ENCODE peak calls at places on chromosome 9, in nine cellular contexts. One of them, this sample, is unnamed.

GRCh38 chr9:95266649-95267048 is 50.9 kb downstream of the FANCC start:
- DNase-seq in CD8-positive, alpha-beta memory T cell: no peak
- DNase-seq in dorsolateral prefrontal cortex: no peak
- DNase-seq in A549: no peak
- DNase-seq in HCT116: no peak
- DNase-seq in AG04450: no peak
- DNase-seq in GM23338: no peak
- DNase-seq in stomach: no peak
- DNase-seq in spleen: no peak
- DNase-seq in this sample: no peak

GRCh38 chr9:24698864-24699518 is 153.3 kb upstream of the IZUMO3 start:
- DNase-seq in stomach: no peak
- DNase-seq in GM23338: peak
- DNase-seq in spleen: no peak
- DNase-seq in A549: no peak
- DNase-seq in CD8-positive, alpha-beta memory T cell: no peak
- DNase-seq in AG04450: no peak
- DNase-seq in HCT116: no peak
- DNase-seq in dorsolateral prefrontal cortex: no peak
- DNase-seq in this sample: no peak

GRCh38 chr9:93295031-93295430 is 111.1 kb downstream of the WNK2 start:
- DNase-seq in A549: no peak
- DNase-seq in stomach: no peak
- DNase-seq in HCT116: no peak
- DNase-seq in spleen: peak
- DNase-seq in AG04450: no peak
- DNase-seq in CD8-positive, alpha-beta memory T cell: no peak
- DNase-seq in GM23338: no peak
- DNase-seq in dorsolateral prefrontal cortex: no peak
- DNase-seq in this sample: no peak

GRCh38 chr9:78187763-78188495 is 47.9 kb upstream of the CEP78 start:
- DNase-seq in spleen: no peak
- DNase-seq in CD8-positive, alpha-beta memory T cell: no peak
- DNase-seq in GM23338: no peak
- DNase-seq in A549: no peak
- DNase-seq in dorsolateral prefrontal cortex: no peak
- DNase-seq in AG04450: no peak
- DNase-seq in stomach: no peak
- DNase-seq in HCT116: no peak
- DNase-seq in this sample: peak

GRCh38 chr9:126128494-126129142 is 198.0 kb upstream of the MVB12B start:
- DNase-seq in GM23338: no peak
- DNase-seq in HCT116: no peak
- DNase-seq in A549: no peak
- DNase-seq in CD8-positive, alpha-beta memory T cell: no peak
- DNase-seq in spleen: peak
- DNase-seq in AG04450: no peak
- DNase-seq in stomach: peak
- DNase-seq in dorsolateral prefrontal cortex: no peak
- DNase-seq in this sample: no peak

GRCh38 chr9:131627846-131628820 is 82.8 kb downstream of the PRRT1B start:
- DNase-seq in CD8-positive, alpha-beta memory T cell: peak
- DNase-seq in AG04450: no peak
- DNase-seq in spleen: peak
- DNase-seq in dorsolateral prefrontal cortex: no peak
- DNase-seq in A549: no peak
- DNase-seq in GM23338: no peak
- DNase-seq in stomach: peak
- DNase-seq in HCT116: no peak
- DNase-seq in this sample: no peak

GRCh38 chr9:84296146-84296843 is 44.3 kb downstream of the SLC28A3 start:
- DNase-seq in GM23338: no peak
- DNase-seq in AG04450: peak
- DNase-seq in stomach: no peak
- DNase-seq in spleen: no peak
- DNase-seq in CD8-positive, alpha-beta memory T cell: no peak
- DNase-seq in HCT116: no peak
- DNase-seq in dorsolateral prefrontal cortex: no peak
- DNase-seq in A549: peak
- DNase-seq in this sample: no peak

GRCh38 chr9:18999173-18999785 is 33.7 kb downstream of the SAXO1 start:
- DNase-seq in AG04450: no peak
- DNase-seq in GM23338: no peak
- DNase-seq in HCT116: no peak
- DNase-seq in dorsolateral prefrontal cortex: no peak
- DNase-seq in CD8-positive, alpha-beta memory T cell: no peak
- DNase-seq in A549: no peak
- DNase-seq in spleen: no peak
- DNase-seq in stomach: no peak
- DNase-seq in this sample: no peak

GRCh38 chr9:97981828-97982164 is 1.3 kb upstream of the ANP32B start:
- DNase-seq in A549: no peak
- DNase-seq in CD8-positive, alpha-beta memory T cell: no peak
- DNase-seq in dorsolateral prefrontal cortex: no peak
- DNase-seq in HCT116: no peak
- DNase-seq in spleen: no peak
- DNase-seq in stomach: no peak
- DNase-seq in AG04450: no peak
- DNase-seq in GM23338: no peak
- DNase-seq in this sample: no peak

GRCh38 chr9:110842169-110842568 is 173.6 kb downstream of the MUSK start:
- DNase-seq in dorsolateral prefrontal cortex: no peak
- DNase-seq in stomach: no peak
- DNase-seq in GM23338: peak
- DNase-seq in A549: no peak
- DNase-seq in HCT116: peak
- DNase-seq in spleen: no peak
- DNase-seq in AG04450: no peak
- DNase-seq in CD8-positive, alpha-beta memory T cell: no peak
- DNase-seq in this sample: no peak

GRCh38 chr9:68685770-68686169 is 19.3 kb upstream of the PIP5K1B start:
- DNase-seq in spleen: no peak
- DNase-seq in dorsolateral prefrontal cortex: no peak
- DNase-seq in HCT116: peak
- DNase-seq in A549: peak
- DNase-seq in CD8-positive, alpha-beta memory T cell: no peak
- DNase-seq in AG04450: no peak
- DNase-seq in GM23338: peak
- DNase-seq in stomach: peak
- DNase-seq in this sample: no peak

GRCh38 chr9:29393064-29393463 is 1819.8 kb upstream of the C9orf72 start:
- DNase-seq in dorsolateral prefrontal cortex: no peak
- DNase-seq in CD8-positive, alpha-beta memory T cell: no peak
- DNase-seq in GM23338: no peak
- DNase-seq in HCT116: no peak
- DNase-seq in AG04450: no peak
- DNase-seq in A549: no peak
- DNase-seq in stomach: no peak
- DNase-seq in spleen: no peak
- DNase-seq in this sample: no peak

GRCh38 chr9:111900934-111901612 is 4.5 kb downstream of the UGCG start:
- DNase-seq in stomach: no peak
- DNase-seq in AG04450: no peak
- DNase-seq in GM23338: no peak
- DNase-seq in A549: no peak
- DNase-seq in spleen: no peak
- DNase-seq in CD8-positive, alpha-beta memory T cell: no peak
- DNase-seq in dorsolateral prefrontal cortex: no peak
- DNase-seq in HCT116: no peak
- DNase-seq in this sample: no peak

GRCh38 chr9:6703898-6704639 is 53.7 kb upstream of the KDM4C start:
- DNase-seq in GM23338: peak
- DNase-seq in CD8-positive, alpha-beta memory T cell: peak
- DNase-seq in HCT116: no peak
- DNase-seq in A549: peak
- DNase-seq in AG04450: peak
- DNase-seq in stomach: peak
- DNase-seq in dorsolateral prefrontal cortex: peak
- DNase-seq in spleen: peak
- DNase-seq in this sample: peak

GRCh38 chr9:33425128-33425533 is 22.3 kb downstream of the AQP3 start:
- DNase-seq in stomach: no peak
- DNase-seq in AG04450: no peak
- DNase-seq in A549: peak
- DNase-seq in GM23338: no peak
- DNase-seq in dorsolateral prefrontal cortex: no peak
- DNase-seq in HCT116: no peak
- DNase-seq in spleen: no peak
- DNase-seq in CD8-positive, alpha-beta memory T cell: no peak
- DNase-seq in this sample: no peak

DNA sequence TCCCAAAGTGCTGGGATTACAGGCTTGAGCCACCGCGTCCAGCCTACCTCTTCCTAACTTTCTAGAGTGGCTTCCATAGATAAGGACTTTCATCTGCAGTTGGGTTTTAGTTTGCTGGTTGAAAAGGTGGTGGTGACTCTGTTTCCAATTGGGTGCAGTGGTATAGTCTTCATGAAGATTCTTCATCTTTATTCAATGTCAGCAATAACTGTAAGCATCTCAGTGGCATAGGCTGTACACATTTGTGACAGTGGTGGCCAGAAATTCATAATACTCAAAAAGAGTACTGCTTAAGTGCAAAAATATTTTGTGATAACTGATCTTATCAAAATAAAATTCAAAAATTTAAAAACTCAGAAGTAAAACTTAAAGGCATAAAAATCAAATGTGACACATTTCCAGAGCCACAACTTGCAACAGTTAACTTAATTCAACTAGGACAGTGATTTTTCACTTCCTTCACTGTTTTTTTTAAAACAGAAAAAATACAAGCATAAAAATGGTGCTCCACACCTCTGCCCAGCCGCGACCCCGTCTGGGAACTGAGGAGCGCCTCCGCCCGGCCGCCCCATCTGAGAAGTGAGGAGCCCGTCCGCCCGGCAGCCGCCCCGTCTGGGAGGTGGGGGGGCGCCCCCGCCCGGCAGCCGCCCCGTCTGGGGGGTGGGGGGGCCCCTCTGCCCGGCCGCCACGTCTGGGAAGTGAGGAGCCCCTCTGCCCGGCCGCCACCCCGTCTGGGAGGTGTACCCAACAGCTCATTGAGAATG is 56.4 kb upstream of the CDK5RAP2 start:
- DNase-seq in dorsolateral prefrontal cortex: no peak
- DNase-seq in CD8-positive, alpha-beta memory T cell: no peak
- DNase-seq in GM23338: no peak
- DNase-seq in A549: peak
- DNase-seq in HCT116: no peak
- DNase-seq in stomach: no peak
- DNase-seq in AG04450: no peak
- DNase-seq in spleen: no peak
- DNase-seq in this sample: no peak
- H3K27ac ChIP-seq in dorsolateral prefrontal cortex: no peak
- H3K27ac ChIP-seq in CD8-positive, alpha-beta memory T cell: no peak
- H3K27ac ChIP-seq in GM23338: no peak
- H3K27ac ChIP-seq in A549: peak
- H3K27ac ChIP-seq in HCT116: no peak
- H3K27ac ChIP-seq in stomach: no peak
- H3K27ac ChIP-seq in AG04450: no peak
- H3K27ac ChIP-seq in spleen: no peak
- H3K27ac ChIP-seq in this sample: no peak

GRCh38 chr9:128575921-128576320 is 23.5 kb downstream of the SPTAN1 start:
- DNase-seq in A549: no peak
- DNase-seq in stomach: no peak
- DNase-seq in GM23338: no peak
- DNase-seq in spleen: no peak
- DNase-seq in HCT116: no peak
- DNase-seq in AG04450: no peak
- DNase-seq in dorsolateral prefrontal cortex: no peak
- DNase-seq in CD8-positive, alpha-beta memory T cell: no peak
- DNase-seq in this sample: no peak
- H3K27ac ChIP-seq in A549: no peak
- H3K27ac ChIP-seq in stomach: peak
- H3K27ac ChIP-seq in GM23338: no peak
- H3K27ac ChIP-seq in spleen: no peak
- H3K27ac ChIP-seq in HCT116: no peak
- H3K27ac ChIP-seq in AG04450: no peak
- H3K27ac ChIP-seq in dorsolateral prefrontal cortex: no peak
- H3K27ac ChIP-seq in CD8-positive, alpha-beta memory T cell: no peak
- H3K27ac ChIP-seq in this sample: no peak

GRCh38 chr9:16352232-16352631 is 518.2 kb downstream of the BNC2 start:
- DNase-seq in stomach: no peak
- DNase-seq in AG04450: no peak
- DNase-seq in A549: no peak
- DNase-seq in CD8-positive, alpha-beta memory T cell: no peak
- DNase-seq in dorsolateral prefrontal cortex: no peak
- DNase-seq in spleen: no peak
- DNase-seq in HCT116: no peak
- DNase-seq in GM23338: no peak
- DNase-seq in this sample: no peak
- H3K27ac ChIP-seq in stomach: no peak
- H3K27ac ChIP-seq in AG04450: peak
- H3K27ac ChIP-seq in A549: peak
- H3K27ac ChIP-seq in CD8-positive, alpha-beta memory T cell: no peak
- H3K27ac ChIP-seq in dorsolateral prefrontal cortex: no peak
- H3K27ac ChIP-seq in spleen: no peak
- H3K27ac ChIP-seq in HCT116: no peak
- H3K27ac ChIP-seq in GM23338: no peak
- H3K27ac ChIP-seq in this sample: no peak

GRCh38 chr9:36165766-36166149 is 3.4 kb upstream of the CCIN start:
- DNase-seq in GM23338: peak
- DNase-seq in spleen: no peak
- DNase-seq in dorsolateral prefrontal cortex: no peak
- DNase-seq in A549: no peak
- DNase-seq in stomach: no peak
- DNase-seq in HCT116: no peak
- DNase-seq in AG04450: no peak
- DNase-seq in CD8-positive, alpha-beta memory T cell: no peak
- DNase-seq in this sample: no peak
- H3K27ac ChIP-seq in GM23338: peak
- H3K27ac ChIP-seq in spleen: no peak
- H3K27ac ChIP-seq in dorsolateral prefrontal cortex: peak
- H3K27ac ChIP-seq in A549: peak
- H3K27ac ChIP-seq in stomach: peak
- H3K27ac ChIP-seq in HCT116: no peak
- H3K27ac ChIP-seq in AG04450: peak
- H3K27ac ChIP-seq in CD8-positive, alpha-beta memory T cell: no peak
- H3K27ac ChIP-seq in this sample: peak

GRCh38 chr9:127392166-127392565 is 4.8 kb upstream of the SLC2A8 start:
- DNase-seq in HCT116: no peak
- DNase-seq in A549: no peak
- DNase-seq in spleen: peak
- DNase-seq in GM23338: no peak
- DNase-seq in dorsolateral prefrontal cortex: no peak
- DNase-seq in AG04450: no peak
- DNase-seq in CD8-positive, alpha-beta memory T cell: no peak
- DNase-seq in stomach: no peak
- DNase-seq in this sample: no peak
- H3K27ac ChIP-seq in HCT116: no peak
- H3K27ac ChIP-seq in A549: peak
- H3K27ac ChIP-seq in spleen: no peak
- H3K27ac ChIP-seq in GM23338: no peak
- H3K27ac ChIP-seq in dorsolateral prefrontal cortex: no peak
- H3K27ac ChIP-seq in AG04450: no peak
- H3K27ac ChIP-seq in CD8-positive, alpha-beta memory T cell: no peak
- H3K27ac ChIP-seq in stomach: no peak
- H3K27ac ChIP-seq in this sample: no peak

This sample was measured in substantia nigra.